ENCODE peak calls at places on chromosomes 5 and 9, in eight cellular contexts. P is H54, J is spleen, E is A549, O is tibial nerve, Y is adrenal gland, W is lower leg skin, M is upper lobe of left lung. X is an unnamed sample.

GRCh38 chr9:104836767-104837166 is 72.8 kb downstream of the NIPSNAP3B start:
- DNase-seq in P (no peak), J (no peak), E (no peak), O (no peak), Y (no peak), W (no peak), M (no peak), X (no peak)

GRCh38 chr5:30960041-30960440 is 233.4 kb upstream of the CDH6 start:
- DNase-seq in P (no peak), J (no peak), E (no peak), O (no peak), Y (no peak), W (no peak), M (no peak), X (no peak)

GRCh38 chr9:130914417-130915095 is 17.9 kb upstream of the QRFP start:
- DNase-seq in P (no peak), J (no peak), E (no peak), O (no peak), Y (no peak), W (no peak), M (no peak), X (no peak)

GRCh38 chr9:73714294-73714693 is 562.6 kb downstream of the ANXA1 start:
- DNase-seq in P (no peak), J (no peak), E (no peak), O (no peak), Y (no peak), W (no peak), M (no peak), X (no peak)

GRCh38 chr5:140575309-140575708 is 10.7 kb downstream of the SLC35A4 start:
- DNase-seq in P (no peak), J (peak), E (peak), O (peak), Y (peak), W (no peak), M (peak), X (peak)

GRCh38 chr5:102975457-102976182 is 144.3 kb downstream of the GIN1 start:
- DNase-seq in P (no peak), J (no peak), E (no peak), O (no peak), Y (no peak), W (no peak), M (no peak), X (no peak)

GRCh38 chr9:134171316-134172197 is 7.2 kb upstream of the RNU6ATAC start:
- DNase-seq in P (peak), J (peak), E (no peak), O (peak), Y (peak), W (no peak), M (peak), X (no peak)

GRCh38 chr9:101375546-101375945 is 9.3 kb downstream of the BAAT start:
- DNase-seq in P (peak), J (no peak), E (no peak), O (no peak), Y (no peak), W (no peak), M (no peak), X (no peak)

GRCh38 chr9:26375448-26375847 is 517.2 kb downstream of the CAAP1 start:
- DNase-seq in P (peak), J (no peak), E (no peak), O (no peak), Y (no peak), W (no peak), M (no peak), X (no peak)

GRCh38 chr9:130938652-130939404 is at the start of gene FIBCD1:
- DNase-seq in P (peak), J (no peak), E (peak), O (no peak), Y (no peak), W (no peak), M (no peak), X (peak)

GRCh38 chr5:14722923-14723322 is 58.4 kb downstream of the OTULIN start:
- DNase-seq in P (no peak), J (no peak), E (no peak), O (no peak), Y (no peak), W (no peak), M (no peak), X (no peak)

GRCh38 chr5:118354806-118355205 is 633.5 kb downstream of the DTWD2 start:
- DNase-seq in P (no peak), J (no peak), E (no peak), O (no peak), Y (no peak), W (no peak), M (no peak), X (no peak)

GRCh38 chr5:161134123-161134522 is 282.1 kb upstream of the ATP10B start:
- DNase-seq in P (no peak), J (no peak), E (no peak), O (no peak), Y (no peak), W (no peak), M (no peak), X (no peak)

GRCh38 chr9:89433826-89434225 is 64.1 kb downstream of the SEMA4D start:
- DNase-seq in P (no peak), J (no peak), E (no peak), O (no peak), Y (no peak), W (no peak), M (no peak), X (no peak)

GRCh38 chr5:111829701-111830100 is 72.7 kb upstream of the NREP start:
- DNase-seq in P (no peak), J (no peak), E (no peak), O (no peak), Y (no peak), W (no peak), M (no peak), X (no peak)

GRCh38 chr9:121150188-121150587 is 51.5 kb downstream of the RAB14 start:
- DNase-seq in P (no peak), J (no peak), E (no peak), O (no peak), Y (no peak), W (no peak), M (no peak), X (no peak)

GRCh38 chr5:43563321-43563720 is 6.4 kb upstream of the PAIP1 start:
- DNase-seq in P (no peak), J (no peak), E (no peak), O (no peak), Y (no peak), W (no peak), M (no peak), X (no peak)

GRCh38 chr9:37626708-37627293 is 24.0 kb upstream of the FRMPD1 start:
- DNase-seq in P (no peak), J (no peak), E (no peak), O (no peak), Y (no peak), W (no peak), M (no peak), X (no peak)

GRCh38 chr9:20663133-20663532 is 20.9 kb upstream of the FOCAD start:
- DNase-seq in P (no peak), J (no peak), E (no peak), O (no peak), Y (no peak), W (no peak), M (no peak), X (no peak)

GRCh38 chr9:129320575-129321311 is 142.7 kb upstream of the IER5L start:
- DNase-seq in P (no peak), J (peak), E (no peak), O (peak), Y (peak), W (peak), M (peak), X (no peak)

GRCh38 chr9:71681104-71681707 is 87.1 kb downstream of the CEMIP2 start:
- DNase-seq in P (no peak), J (no peak), E (no peak), O (no peak), Y (no peak), W (no peak), M (no peak), X (no peak)

GRCh38 chr5:89300426-89300970 is 417.5 kb upstream of the MEF2C start:
- DNase-seq in P (no peak), J (no peak), E (no peak), O (no peak), Y (no peak), W (no peak), M (no peak), X (no peak)
- TF ChIP-seq POLR2A in P (no peak), J (no peak), E (no peak), O (no peak), Y (no peak), W (no peak), M (no peak), X (no peak)

GRCh38 chr9:94783121-94783664 is 56.7 kb downstream of the AOPEP start:
- DNase-seq in P (peak), J (no peak), E (peak), O (peak), Y (peak), W (peak), M (peak), X (peak)
- TF ChIP-seq POLR2A in P (no peak), J (no peak), E (no peak), O (no peak), Y (no peak), W (no peak), M (no peak), X (no peak)

DNA sequence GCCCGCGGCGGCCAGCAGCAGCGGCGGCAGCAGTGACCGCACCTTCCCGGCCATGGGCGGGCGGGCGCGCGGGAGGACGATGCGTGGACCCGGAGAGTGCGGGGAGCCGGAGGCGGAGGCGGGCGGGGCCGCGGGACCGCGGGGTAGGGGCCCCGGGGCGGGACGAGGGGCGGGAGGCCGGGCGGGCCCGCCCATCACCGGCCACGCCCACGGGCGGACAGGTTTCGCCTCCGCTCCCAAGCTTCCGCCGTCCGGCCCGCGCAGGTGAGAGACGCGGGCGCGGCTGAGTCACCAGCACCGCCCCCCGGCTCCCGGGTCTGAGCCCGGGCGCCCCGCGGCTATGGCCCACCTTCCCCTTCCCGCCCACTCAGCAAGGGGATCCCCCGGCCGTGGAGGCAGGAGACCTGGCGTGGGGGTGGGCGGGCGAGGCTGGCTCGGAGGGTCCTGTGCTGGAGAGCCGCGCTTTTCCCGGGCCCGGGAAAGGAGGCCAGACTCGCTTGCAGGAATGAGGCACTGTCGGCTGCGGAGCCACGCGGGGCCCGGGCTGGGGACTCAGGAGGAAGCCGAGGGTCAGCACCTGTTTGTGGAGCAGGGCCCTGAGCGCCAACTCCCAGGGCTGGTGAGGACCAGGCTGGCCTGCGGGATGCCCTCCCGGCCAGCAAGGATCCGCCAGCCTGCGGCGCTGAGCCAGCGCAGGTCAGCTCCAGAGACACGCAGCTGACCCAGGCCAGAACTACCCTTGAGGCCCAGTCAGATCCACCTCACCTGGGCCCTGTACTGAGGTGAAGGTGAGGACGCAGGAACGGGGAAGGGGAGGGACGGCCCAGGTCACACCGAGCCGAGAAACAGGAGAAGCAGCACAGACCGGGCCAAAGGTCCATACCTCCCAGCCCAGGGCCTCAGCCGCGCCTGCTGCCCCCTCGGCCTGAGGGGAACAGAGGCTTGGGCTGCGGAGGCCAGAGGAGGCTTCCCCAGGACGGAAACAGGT is at the start of gene ENTPD2:
- DNase-seq in P (no peak), J (no peak), E (no peak), O (no peak), Y (no peak), W (no peak), M (peak), X (no peak)
- TF ChIP-seq POLR2A in P (no peak), J (no peak), E (no peak), O (no peak), Y (no peak), W (no peak), M (no peak), X (no peak)

GRCh38 chr9:79572032-79572890 is 496 bp downstream of the TLE4 start:
- DNase-seq in P (peak), J (peak), E (peak), O (no peak), Y (peak), W (peak), M (peak), X (peak)

GRCh38 chr9:79571309-79572031 is at the start of gene TLE4:
- DNase-seq in P (peak), J (peak), E (peak), O (peak), Y (peak), W (peak), M (peak), X (peak)

GRCh38 chr9:79574166-79574565 is 2.4 kb downstream of the TLE4 start:
- DNase-seq in P (no peak), J (no peak), E (no peak), O (no peak), Y (no peak), W (no peak), M (no peak), X (peak)

GRCh38 chr9:79573697-79573976 is 1.9 kb downstream of the TLE4 start:
- DNase-seq in P (no peak), J (no peak), E (no peak), O (no peak), Y (no peak), W (no peak), M (no peak), X (no peak)

GRCh38 chr9:79572891-79573696 is 1.3 kb downstream of the TLE4 start:
- DNase-seq in P (peak), J (peak), E (peak), O (no peak), Y (peak), W (peak), M (peak), X (peak)
- TF ChIP-seq POLR2A in P (no peak), J (no peak), E (no peak), O (no peak), Y (no peak), W (no peak), M (no peak), X (no peak)